ENCODE peak calls at places on chromosomes 12 and 14, in seven cellular contexts. Y is fibroblast of the aortic adventitia, E is T-cell, A is islet precursor cell, L is astrocyte of the spinal cord, D is ACHN, J is ELR. Z is an unnamed sample.

GRCh38 chr12:102172436-102172835 is 25.2 kb downstream of the PMCH start:
- DNase-seq in Y (peak; percentile 77), E (no peak), A (no peak), L (peak; percentile 68), D (no peak), J (no peak), Z (no peak)

GRCh38 chr14:98189521-98189920 is 1082.5 kb downstream of the BCL11B start:
- DNase-seq in Y (no peak), E (peak; percentile 53), A (no peak), L (no peak), D (no peak), J (no peak), Z (no peak)

GRCh38 chr12:19779393-19780056 is 340.2 kb downstream of the AEBP2 start:
- DNase-seq in Y (peak; percentile 54), E (no peak), A (peak; percentile 89), L (peak; percentile 48), D (no peak), J (no peak), Z (no peak)

GRCh38 chr14:91406451-91406850 is 11.2 kb downstream of the CCDC88C start:
- DNase-seq in Y (no peak), E (no peak), A (no peak), L (no peak), D (no peak), J (no peak), Z (no peak)

GRCh38 chr14:103649001-103649400 is 20.0 kb downstream of the KLC1 start:
- DNase-seq in Y (no peak), E (no peak), A (no peak), L (no peak), D (no peak), J (no peak), Z (no peak)

GRCh38 chr14:40417777-40418401 is 985.7 kb upstream of the FBXO33 start:
- DNase-seq in Y (no peak), E (no peak), A (peak; percentile 77), L (no peak), D (peak; percentile 44), J (peak; percentile 0), Z (no peak)

GRCh38 chr14:90341784-90342183 is 10.0 kb upstream of the NRDE2 start:
- DNase-seq in Y (no peak), E (no peak), A (no peak), L (no peak), D (no peak), J (no peak), Z (no peak)

GRCh38 chr12:85831327-85831990 is 4.8 kb downstream of the RASSF9 start:
- DNase-seq in Y (no peak), E (no peak), A (no peak), L (no peak), D (no peak), J (no peak), Z (no peak)

GRCh38 chr14:24367506-24368214 is at the start of gene NFATC4:
- DNase-seq in Y (peak; percentile 99), E (no peak), A (peak; percentile 90), L (peak; percentile 94), D (no peak), J (peak; percentile 96), Z (no peak)

GRCh38 chr12:19971396-19971802 is 396.9 kb upstream of the PDE3A start:
- DNase-seq in Y (peak; percentile 50), E (no peak), A (peak; percentile 99), L (peak; percentile 91), D (peak; percentile 4), J (no peak), Z (no peak)

GRCh38 chr12:12979731-12980259 is 20.3 kb downstream of the HEBP1 start:
- DNase-seq in Y (peak; percentile 99), E (no peak), A (peak; percentile 59), L (peak; percentile 96), D (peak; percentile 90), J (peak; percentile 96), Z (no peak)